ENCODE peak calls at places on chromosomes 5 and 9, in five cellular contexts. W is KBM-7, S is neural progenitor cell, F is NAMALWA, E is GM23338. R is an unnamed sample.

GRCh38 chr9:19358691-19359090 is 21.3 kb downstream of the RPS6 start:
- DNase-seq in S (no peak), F (no peak), E (no peak), W (no peak), R (no peak)

GRCh38 chr5:169548315-169548714 is 35.3 kb upstream of the SPDL1 start:
- DNase-seq in W (peak), E (peak), S (peak), F (peak), R (no peak)

GRCh38 chr5:160269017-160269416 is 39.7 kb downstream of the FABP6 start:
- DNase-seq in S (no peak), F (no peak), E (no peak), W (peak), R (no peak)

GRCh38 chr5:57844410-57844809 is 361.8 kb upstream of the ACTBL2 start:
- DNase-seq in E (no peak), F (no peak), S (no peak), W (no peak), R (no peak)

GRCh38 chr5:104048231-104048630 is 485.6 kb upstream of the NUDT12 start:
- DNase-seq in W (no peak), E (no peak), F (no peak), S (no peak), R (no peak)

GRCh38 chr9:129595323-129595741 is 25.6 kb downstream of the C9orf50 start:
- DNase-seq in W (peak), F (no peak), E (no peak), S (no peak), R (no peak)

GRCh38 chr9:91047529-91047928 is 245.9 kb downstream of the SYK start:
- DNase-seq in S (no peak), W (no peak), E (no peak), F (no peak), R (no peak)

GRCh38 chr5:35853652-35854051 is 3.0 kb upstream of the IL7R start:
- DNase-seq in F (no peak), S (no peak), E (no peak), W (no peak), R (no peak)

R was measured in GM12864.